ENCODE peak calls at places on chromosomes 4 and X, in six cellular contexts. O, D, B, S, Y and M are unnamed samples.

GRCh38 chrX:82813671-82814078 is 694.4 kb upstream of the POU3F4 start:
- DNase-seq in O (no peak), D (no peak), B (no peak), S (no peak), Y (peak; percentile 22), M (no peak)

GRCh38 chr4:106671711-106672110 is 303.1 kb upstream of the GIMD1 start:
- DNase-seq in O (no peak), D (no peak), B (no peak), S (no peak), Y (no peak), M (no peak)

GRCh38 chrX:44483965-44484606 is 58.6 kb downstream of the FUNDC1 start:
- DNase-seq in O (no peak), D (no peak), B (no peak), S (no peak), Y (no peak), M (peak; percentile 72)

GRCh38 chr4:99998062-99998880 is 48.2 kb upstream of the H2AZ1 start:
- DNase-seq in O (peak; percentile 4), D (no peak), B (no peak), S (no peak), Y (peak; percentile 62), M (no peak)

GRCh38 chr4:99383833-99384392 is 31.4 kb upstream of the ADH1C start:
- DNase-seq in O (peak; percentile 26), D (no peak), B (peak; percentile 40), S (peak; percentile 53), Y (peak; percentile 97), M (no peak)

GRCh38 chrX:93673056-93673868 is at the start of gene NAP1L3:
- DNase-seq in O (peak; percentile 70), D (peak; percentile 30), B (peak; percentile 54), S (peak; percentile 65), Y (peak; percentile 44), M (peak; percentile 51)

GRCh38 chr4:81052119-81053068 is 21.9 kb downstream of the BMP3 start:
- DNase-seq in O (peak; percentile 23), D (no peak), B (peak; percentile 41), S (peak; percentile 77), Y (peak; percentile 74), M (peak; percentile 65)

GRCh38 chr4:152248347-152248746 is 287.5 kb downstream of the FBXW7 start:
- DNase-seq in O (no peak), D (no peak), B (no peak), S (no peak), Y (no peak), M (no peak)

GRCh38 chr4:113921089-113921842 is 58.2 kb downstream of the ARSJ start:
- DNase-seq in O (no peak), D (no peak), B (no peak), S (no peak), Y (peak; percentile 67), M (no peak)

GRCh38 chr4:138301536-138301935 is 59.4 kb upstream of the SLC7A11 start:
- DNase-seq in O (no peak), D (no peak), B (no peak), S (no peak), Y (no peak), M (no peak)

GRCh38 chr4:63922146-63922545 is 487.1 kb downstream of the TECRL start:
- DNase-seq in O (no peak), D (no peak), B (no peak), S (no peak), Y (no peak), M (no peak)

DNA sequence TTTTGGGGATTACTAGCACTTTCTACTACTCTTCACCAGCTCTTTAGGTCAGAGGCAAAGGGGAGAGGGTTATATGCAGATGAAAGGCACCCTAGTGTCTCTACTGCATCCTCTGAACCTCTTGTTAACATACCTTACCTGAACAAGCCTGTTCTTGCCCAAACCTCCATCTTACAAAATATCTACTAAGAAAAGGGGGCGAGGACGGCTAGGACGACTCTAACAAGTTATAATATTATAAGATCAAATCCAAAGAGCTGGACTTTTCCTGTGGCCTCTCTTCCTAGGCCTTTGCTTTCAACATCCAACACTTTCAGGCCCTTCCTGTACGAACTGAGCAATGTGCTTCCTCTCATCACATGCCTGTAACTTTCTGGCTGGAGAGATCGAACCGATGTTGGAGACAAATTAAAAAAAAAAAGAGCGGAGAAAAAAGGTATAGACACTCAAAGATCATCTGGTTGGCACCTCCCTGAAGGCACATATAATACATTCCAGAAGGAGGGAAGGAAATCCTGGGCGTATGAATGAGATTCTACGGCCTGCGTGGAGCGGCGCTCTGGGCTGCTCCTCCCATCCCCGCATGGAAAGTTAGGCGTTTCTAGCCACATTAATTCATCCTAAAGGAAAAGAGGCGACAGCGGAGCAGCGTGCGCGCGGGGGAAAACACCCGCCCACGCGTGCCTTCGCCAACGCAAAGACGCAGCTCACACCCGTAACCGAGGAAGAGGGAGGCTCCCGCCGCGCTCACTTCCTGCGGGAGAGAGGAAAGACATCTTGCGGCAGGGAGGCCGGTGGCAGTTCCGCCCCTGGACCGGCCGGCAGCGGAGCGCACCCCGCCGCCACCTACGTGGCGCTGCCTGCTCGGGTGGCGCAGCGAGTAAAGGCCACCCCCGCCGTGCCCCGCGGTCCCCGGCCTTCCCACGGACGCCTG is 803 bp downstream of the PRDM5 start:
- DNase-seq in O (peak; percentile 66), D (peak; percentile 49), B (peak; percentile 84), S (peak; percentile 75), Y (peak; percentile 68), M (peak; percentile 64)
- TF ChIP-seq POLR2A in O (peak; percentile 64), D (peak; percentile 90), B (peak; percentile 71), S (peak; percentile 78), Y (peak; percentile 71), M (peak; percentile 19)

GRCh38 chr4:122732329-122733026 is at the start of gene BBS12:
- DNase-seq in O (peak; percentile 99), D (peak; percentile 58), B (peak; percentile 98), S (peak; percentile 99), Y (peak; percentile 99), M (peak; percentile 99)
- TF ChIP-seq POLR2A in O (peak; percentile 29), D (peak; percentile 32), B (peak; percentile 41), S (peak; percentile 68), Y (peak; percentile 53), M (peak; percentile 65)

GRCh38 chrX:107712231-107713204 is 63.1 kb downstream of the TSC22D3 start:
- DNase-seq in O (peak; percentile 74), D (no peak), B (no peak), S (no peak), Y (peak; percentile 21), M (no peak)
- TF ChIP-seq POLR2A in O (no peak), D (no peak), B (no peak), S (peak; percentile 38), Y (peak; percentile 73), M (peak; percentile 98)

DNA sequence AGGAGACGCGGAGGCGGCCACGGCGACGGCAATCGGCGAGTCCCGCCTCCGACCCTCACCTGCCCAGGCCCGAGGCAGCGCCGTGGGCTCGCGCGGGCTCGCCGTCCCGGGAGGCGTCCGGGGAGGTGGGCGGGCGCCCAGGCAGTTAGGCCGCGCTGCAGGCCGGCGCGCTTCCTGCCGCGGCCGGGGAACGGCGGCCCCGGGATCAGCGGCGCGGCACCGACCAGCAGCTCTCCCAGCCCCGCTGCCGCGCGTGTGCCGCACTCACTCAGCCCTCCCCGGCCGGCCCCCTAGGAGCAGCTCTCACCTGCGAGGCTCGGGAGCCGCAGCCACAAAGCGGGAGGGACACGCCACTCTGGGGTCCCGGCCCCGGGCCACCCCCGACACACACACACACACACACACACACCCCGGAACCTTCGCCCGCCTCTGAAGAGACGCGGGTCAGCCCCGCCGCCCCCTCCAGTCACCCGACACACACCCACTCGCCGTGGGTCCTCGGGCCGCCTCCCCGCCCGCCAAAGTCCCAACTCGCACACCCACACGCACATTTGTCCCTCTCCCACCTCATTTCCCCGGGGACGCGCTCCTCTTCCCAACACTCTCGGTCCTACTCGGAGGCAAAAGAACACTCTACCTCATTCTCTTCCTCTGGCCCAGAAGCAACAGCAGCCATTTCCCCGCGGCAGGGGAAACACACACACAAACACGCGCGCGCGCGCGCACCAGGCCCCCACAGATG is at the start of gene CNOT6L:
- DNase-seq in O (peak; percentile 77), D (peak; percentile 12), B (peak; percentile 86), S (peak; percentile 82), Y (peak; percentile 73), M (peak; percentile 87)
- TF ChIP-seq POLR2A in O (no peak), D (peak; percentile 2), B (peak; percentile 20), S (peak; percentile 72), Y (no peak), M (peak; percentile 29)

GRCh38 chr4:109671350-109671749 is 31.9 kb downstream of the CASP6 start:
- DNase-seq in O (no peak), D (no peak), B (no peak), S (no peak), Y (no peak), M (no peak)
- TF ChIP-seq POLR2A in O (no peak), D (no peak), B (no peak), S (no peak), Y (no peak), M (no peak)

GRCh38 chr4:1943928-1944327 is 64.8 kb downstream of the NELFA start:
- DNase-seq in O (no peak), D (no peak), B (no peak), S (no peak), Y (no peak), M (no peak)
- TF ChIP-seq POLR2A in O (no peak), D (no peak), B (no peak), S (no peak), Y (no peak), M (no peak)

DNA sequence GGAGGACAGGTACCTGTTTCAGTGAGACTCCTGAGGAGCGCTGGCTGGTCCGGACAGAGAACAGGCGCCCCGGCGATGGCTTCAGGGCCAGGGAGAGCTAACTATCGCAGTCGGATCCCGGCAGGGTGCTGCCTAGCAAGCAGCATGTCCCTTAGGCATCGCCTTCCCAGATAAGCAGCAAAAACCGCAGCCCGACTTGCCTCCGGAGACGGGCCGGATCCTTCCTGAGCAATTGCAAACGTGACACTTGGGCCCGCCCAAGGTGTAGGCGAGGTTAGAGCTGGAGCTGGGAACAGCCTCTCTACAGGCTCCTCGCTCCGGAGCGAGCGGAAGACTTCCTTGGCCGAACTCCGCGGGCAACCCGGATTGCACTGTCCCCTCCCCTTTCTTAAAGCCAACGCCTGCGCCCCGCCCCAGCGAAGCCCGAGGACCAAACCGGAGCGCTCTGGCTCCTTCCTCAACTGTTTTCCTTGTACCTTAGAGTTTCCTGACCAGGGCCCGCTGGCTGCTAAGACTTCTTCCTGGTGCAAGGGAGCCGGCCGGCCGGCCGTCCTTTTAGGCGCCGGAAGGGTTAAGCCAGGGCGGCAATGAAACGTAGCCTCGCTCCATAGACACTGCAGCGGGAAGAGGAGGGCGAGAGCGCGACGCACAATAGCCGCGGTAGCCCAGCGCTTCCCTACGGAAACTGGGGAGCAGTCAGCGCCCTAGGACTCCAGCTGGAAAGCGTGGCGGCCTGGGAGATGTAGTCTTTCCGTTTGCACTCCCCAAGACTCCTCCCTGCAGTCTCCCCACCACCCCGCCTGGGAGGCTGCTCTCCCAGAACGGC is at the start of gene OPHN1:
- DNase-seq in O (peak; percentile 71), D (peak; percentile 56), B (peak; percentile 83), S (peak; percentile 79), Y (peak; percentile 74), M (peak; percentile 59)
- TF ChIP-seq POLR2A in O (no peak), D (peak; percentile 18), B (peak; percentile 36), S (no peak), Y (no peak), M (no peak)

DNA sequence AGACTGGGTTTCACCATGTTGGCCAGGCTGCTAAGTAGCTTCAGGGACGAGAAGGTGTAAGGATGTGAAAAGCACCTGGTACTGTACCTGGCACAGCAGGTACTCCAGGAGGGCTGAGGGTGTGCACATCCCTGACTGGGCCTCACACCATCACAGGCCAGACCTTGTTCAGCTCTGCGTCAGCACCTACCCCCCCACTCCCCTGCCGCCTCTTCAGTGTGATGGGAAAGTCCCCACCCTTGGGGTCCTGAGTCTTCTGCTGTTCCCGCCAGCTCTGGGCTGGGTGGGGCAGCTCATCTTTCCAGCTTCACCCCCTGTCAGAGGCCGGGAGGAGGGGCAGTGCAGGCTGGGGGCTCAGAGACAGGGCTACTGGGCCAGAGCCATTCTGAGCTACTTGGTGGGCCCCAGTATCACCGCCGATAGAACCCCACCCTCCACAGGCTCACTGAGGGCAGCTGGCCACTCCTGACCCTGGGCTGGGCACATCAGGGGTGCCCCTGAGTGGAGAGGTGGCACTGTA is 6.7 kb upstream of the SH3BP2 start:
- DNase-seq in O (no peak), D (no peak), B (no peak), S (no peak), Y (no peak), M (no peak)
- TF ChIP-seq POLR2A in O (no peak), D (no peak), B (no peak), S (no peak), Y (no peak), M (no peak)